ENCODE peak calls at places on chromosomes 4 and X, in eight cellular contexts. J, R, X, B, Q, D, M and N are unnamed samples.

GRCh38 chr4:134740290-134740689 is 538.7 kb upstream of the PABPC4L start:
- DNase-seq in M (no peak), D (no peak), J (no peak), R (no peak), B (no peak), Q (no peak), X (no peak), N (no peak)

GRCh38 chrX:68837119-68837518 is 8.3 kb downstream of the EFNB1 start:
- DNase-seq in R (no peak), Q (no peak), D (no peak), M (no peak), J (no peak), X (no peak), B (no peak), N (no peak)

GRCh38 chr4:148692242-148692641 is 250.0 kb upstream of the NR3C2 start:
- DNase-seq in B (no peak), R (no peak), J (no peak), X (no peak), Q (no peak), D (no peak), M (no peak), N (no peak)

GRCh38 chr4:102599455-102599854 is 98.3 kb downstream of the NFKB1 start:
- DNase-seq in J (no peak), D (no peak), B (no peak), R (no peak), X (no peak), M (no peak), Q (no peak), N (no peak)

GRCh38 chr4:44736900-44737299 is 10.5 kb upstream of the GNPDA2 start:
- DNase-seq in J (no peak), M (no peak), B (no peak), D (no peak), Q (no peak), X (no peak), R (no peak), N (no peak)

GRCh38 chr4:153514001-153514526 is 47.9 kb downstream of the TMEM131L start:
- DNase-seq in X (no peak), D (no peak), R (no peak), M (no peak), J (no peak), B (no peak), Q (no peak), N (peak)

GRCh38 chrX:123336666-123337065 is 152.6 kb downstream of the GRIA3 start:
- DNase-seq in D (no peak), R (no peak), Q (no peak), J (no peak), M (no peak), X (no peak), B (no peak), N (no peak)

GRCh38 chrX:137565921-137566745 is at the start of gene ZIC3:
- DNase-seq in B (peak), M (peak), J (peak), R (no peak), Q (peak), X (peak), D (peak), N (no peak)

GRCh38 chr4:74632634-74633033 is 161.7 kb downstream of the BTC start:
- DNase-seq in M (no peak), R (no peak), X (no peak), J (peak), B (peak), D (no peak), Q (peak), N (peak)

GRCh38 chr4:71275570-71275969 is 63.2 kb upstream of the SLC4A4 start:
- DNase-seq in B (no peak), R (no peak), J (no peak), M (no peak), Q (no peak), D (no peak), X (no peak), N (no peak)

GRCh38 chrX:153336128-153336894 is 2.4 kb downstream of the ZNF275 start:
- DNase-seq in M (no peak), D (no peak), B (no peak), R (peak), Q (no peak), J (no peak), X (no peak), N (no peak)

GRCh38 chrX:23902419-23902818 is 5.3 kb downstream of the APOO start:
- DNase-seq in X (no peak), R (no peak), M (no peak), B (no peak), Q (no peak), D (peak), J (no peak), N (peak)

GRCh38 chrX:9235722-9236121 is 201.8 kb upstream of the FAM9B start:
- DNase-seq in B (no peak), D (no peak), J (no peak), M (no peak), Q (no peak), X (no peak), R (no peak), N (no peak)

GRCh38 chr4:38757945-38758344 is 24.8 kb downstream of the TLR10 start:
- DNase-seq in M (no peak), J (no peak), D (peak), R (no peak), X (no peak), B (no peak), Q (peak), N (no peak)

GRCh38 chrX:1507511-1508463 is 29.2 kb downstream of the P2RY8 start:
- DNase-seq in Q (no peak), D (no peak), B (peak), X (no peak), M (no peak), J (no peak), R (peak), N (no peak)

GRCh38 chr4:85028910-85029309 is 62.4 kb upstream of the WDFY3 start:
- DNase-seq in X (no peak), D (peak), R (no peak), Q (no peak), J (no peak), B (no peak), M (no peak), N (no peak)

GRCh38 chrX:30489323-30489722 is 88.2 kb downstream of the TASL start:
- DNase-seq in Q (no peak), X (no peak), D (no peak), M (no peak), R (no peak), J (no peak), B (no peak), N (no peak)

GRCh38 chr4:142408003-142408441 is 438.1 kb downstream of the INPP4B start:
- DNase-seq in J (no peak), D (no peak), B (no peak), M (no peak), R (no peak), X (no peak), Q (no peak), N (peak)

GRCh38 chrX:9668537-9668936 is 97.1 kb downstream of the GPR143 start:
- DNase-seq in Q (no peak), R (no peak), D (no peak), X (no peak), B (no peak), M (no peak), J (no peak), N (peak)

GRCh38 chr4:47913858-47914218 is 545 bp downstream of the NFXL1 start:
- DNase-seq in B (peak), J (peak), X (peak), M (peak), D (peak), Q (peak), R (peak), N (no peak)

GRCh38 chr4:15163284-15163645 is 161.0 kb downstream of the CPEB2 start:
- DNase-seq in Q (no peak), M (no peak), B (no peak), D (no peak), X (no peak), R (no peak), J (no peak), N (no peak)

GRCh38 chr4:133623847-133624246 is 474.8 kb downstream of the PCDH10 start:
- DNase-seq in D (no peak), B (no peak), J (no peak), X (no peak), M (no peak), Q (no peak), R (no peak), N (no peak)

GRCh38 chr4:158217763-158218162 is 7.5 kb downstream of the TMEM144 start:
- DNase-seq in X (no peak), B (no peak), J (no peak), R (no peak), M (no peak), Q (no peak), D (no peak), N (no peak)

GRCh38 chr4:123871351-123871750 is 474.8 kb downstream of the SPRY1 start:
- DNase-seq in M (no peak), B (no peak), D (no peak), J (no peak), X (no peak), Q (no peak), R (no peak), N (no peak)

GRCh38 chrX:1196436-1196835 is 16.0 kb downstream of the CRLF2 start:
- DNase-seq in J (no peak), B (no peak), X (no peak), M (no peak), Q (no peak), R (no peak), D (no peak), N (no peak)

GRCh38 chrX:74535211-74535621 is 79.2 kb downstream of the RLIM start:
- DNase-seq in X (no peak), M (peak), D (peak), R (peak), B (no peak), J (no peak), Q (no peak), N (peak)

GRCh38 chr4:2832309-2832980 is 11.2 kb upstream of the ADD1 start:
- DNase-seq in M (no peak), D (no peak), X (peak), B (peak), R (peak), J (peak), Q (no peak), N (no peak)

GRCh38 chr4:52751349-52751911 is at the start of gene ERVMER34-1:
- DNase-seq in X (peak), R (peak), M (peak), Q (peak), B (peak), D (peak), J (peak), N (no peak)

GRCh38 chr4:6367313-6367945 is 97.8 kb downstream of the WFS1 start:
- DNase-seq in B (no peak), J (no peak), Q (no peak), D (no peak), R (no peak), X (no peak), M (no peak), N (no peak)

GRCh38 chr4:26141916-26142638 is 178.7 kb upstream of the RBPJ start:
- DNase-seq in M (no peak), B (no peak), D (peak), Q (peak), X (peak), R (no peak), J (no peak), N (peak)

GRCh38 chr4:146022541-146022940 is 83.9 kb upstream of the ZNF827 start:
- DNase-seq in J (no peak), D (no peak), R (no peak), M (no peak), B (no peak), Q (no peak), X (no peak), N (no peak)

GRCh38 chr4:148015058-148015457 is 283.2 kb downstream of the ARHGAP10 start:
- DNase-seq in Q (no peak), B (no peak), R (no peak), J (no peak), D (no peak), X (no peak), M (no peak), N (no peak)

GRCh38 chrX:2910109-2910508 is 19.0 kb downstream of the ARSD start:
- DNase-seq in D (no peak), B (no peak), J (no peak), X (no peak), Q (no peak), R (no peak), M (no peak), N (no peak)

GRCh38 chrX:2908125-2908685 is 20.9 kb downstream of the ARSD start:
- DNase-seq in M (no peak), X (no peak), Q (no peak), B (no peak), R (no peak), D (no peak), J (no peak), N (no peak)

GRCh38 chrX:2907295-2907694 is 21.8 kb downstream of the ARSD start:
- DNase-seq in Q (no peak), D (no peak), M (no peak), J (no peak), R (no peak), B (no peak), X (no peak), N (no peak)

GRCh38 chrX:2917767-2918166 is 11.4 kb downstream of the ARSD start:
- DNase-seq in X (no peak), D (no peak), B (no peak), J (no peak), Q (no peak), M (no peak), R (no peak), N (no peak)

GRCh38 chrX:2913118-2913517 is 16.0 kb downstream of the ARSD start:
- DNase-seq in X (no peak), Q (no peak), B (no peak), D (no peak), J (no peak), M (no peak), R (no peak), N (no peak)
- TF ChIP-seq CTCF in X (no peak), Q (no peak), B (no peak), D (peak), J (no peak), M (no peak), R (no peak), N (peak)

DNA sequence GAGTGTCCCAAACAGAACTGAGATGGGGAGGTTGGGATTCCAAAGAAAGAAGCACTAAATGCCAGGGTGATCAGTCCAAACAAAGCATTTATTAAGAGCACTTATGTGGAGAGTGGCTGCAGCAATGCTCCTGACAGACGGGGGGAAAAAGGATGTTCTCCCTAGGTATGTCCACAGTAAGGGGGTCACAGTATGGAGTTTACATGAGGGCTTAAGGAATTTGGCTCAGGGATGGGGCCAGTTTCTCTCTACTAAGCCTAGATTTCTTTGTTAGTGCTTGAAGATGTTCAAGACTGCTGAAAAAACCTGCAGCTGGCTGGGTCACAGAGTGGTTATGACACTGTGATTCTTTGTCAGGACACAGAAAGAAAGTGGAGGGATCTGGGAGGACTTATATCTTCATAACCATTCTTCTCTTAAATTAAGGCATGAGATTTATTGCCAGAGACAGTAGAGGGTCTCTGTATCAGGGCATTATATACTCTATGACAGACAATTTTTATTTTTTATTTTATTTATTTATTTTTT is 1468.0 kb downstream of the C4orf33 start:
- DNase-seq in J (no peak), M (no peak), B (no peak), R (no peak), D (no peak), Q (no peak), X (no peak), N (no peak)
- TF ChIP-seq CTCF in J (no peak), M (no peak), B (no peak), R (no peak), D (no peak), Q (no peak), X (no peak), N (no peak)

GRCh38 chrX:151825927-151826471 is 86.7 kb upstream of the MAGEA4 start:
- DNase-seq in Q (no peak), X (no peak), D (peak), R (no peak), B (no peak), M (no peak), J (no peak), N (peak)
- TF ChIP-seq CTCF in Q (no peak), X (peak), D (no peak), R (no peak), B (no peak), M (no peak), J (no peak), N (peak)

GRCh38 chr4:16642897-16643296 is 255.5 kb downstream of the LDB2 start:
- DNase-seq in M (no peak), Q (no peak), J (no peak), D (no peak), R (no peak), X (no peak), B (no peak), N (no peak)
- TF ChIP-seq CTCF in M (no peak), Q (no peak), J (no peak), D (peak), R (no peak), X (no peak), B (no peak), N (peak)